ENCODE peak calls at places on chromosomes 11 and 22, in six cellular contexts. K, Y, Z, X, U and I are unnamed samples.

GRCh38 chr11:68581439-68581838 is 102.9 kb upstream of the GAL start:
- DNase-seq in X (no peak), Y (no peak), Z (no peak), K (no peak), U (no peak), I (no peak)

GRCh38 chr11:20762112-20762511 is 92.7 kb downstream of the NELL1 start:
- DNase-seq in X (no peak), Y (no peak), K (no peak), Z (no peak), U (no peak), I (no peak)

GRCh38 chr22:37334461-37334858 is 52.2 kb downstream of the CYTH4 start:
- DNase-seq in K (no peak), Z (no peak), X (no peak), Y (no peak), U (no peak), I (no peak)

GRCh38 chr11:133921513-133921912 is 35.3 kb downstream of the IGSF9B start:
- DNase-seq in K (no peak), U (no peak), X (no peak), Y (no peak), Z (no peak), I (no peak)

GRCh38 chr11:83449338-83449913 is 163.3 kb upstream of the CCDC90B start:
- DNase-seq in Y (no peak), Z (peak; percentile 67), K (no peak), U (no peak), X (no peak), I (no peak)

GRCh38 chr11:19627566-19627965 is 85.1 kb upstream of the NAV2 start:
- DNase-seq in Y (no peak), K (no peak), Z (no peak), X (no peak), U (no peak), I (no peak)

GRCh38 chr11:76217653-76218160 is 11.4 kb upstream of the WNT11 start:
- DNase-seq in Y (no peak), X (no peak), Z (no peak), U (no peak), K (no peak), I (no peak)

GRCh38 chr11:96278039-96278897 is 64.7 kb downstream of the MAML2 start:
- DNase-seq in Y (no peak), U (no peak), X (peak; percentile 54), Z (no peak), K (peak; percentile 23), I (no peak)

GRCh38 chr11:57432714-57433163 is 5.8 kb upstream of the SLC43A3 start:
- DNase-seq in Z (peak; percentile 65), K (peak; percentile 93), X (peak; percentile 99), Y (no peak), U (no peak), I (no peak)

GRCh38 chr22:30265851-30266444 is 703 bp downstream of the OSM start:
- DNase-seq in Z (no peak), Y (no peak), X (no peak), U (no peak), K (no peak), I (no peak)

GRCh38 chr11:83285771-83286528 is at the start of gene CCDC90B:
- DNase-seq in X (peak; percentile 98), Z (peak; percentile 99), Y (peak; percentile 96), U (peak; percentile 96), K (peak; percentile 98), I (peak; percentile 98)

GRCh38 chr11:91141655-91142054 is 918.8 kb upstream of the CHORDC1 start:
- DNase-seq in K (no peak), X (no peak), Z (no peak), Y (no peak), U (no peak), I (no peak)

GRCh38 chr11:32056445-32056844 is 34.4 kb upstream of the RCN1 start:
- DNase-seq in Z (no peak), X (no peak), K (no peak), U (no peak), Y (no peak), I (no peak)

GRCh38 chr11:69202511-69203221 is 46.9 kb downstream of the SMIM38 start:
- DNase-seq in K (no peak), X (no peak), Z (no peak), U (no peak), Y (no peak), I (no peak)

GRCh38 chr11:32016111-32016510 is 74.8 kb upstream of the RCN1 start:
- DNase-seq in U (no peak), Y (no peak), K (no peak), X (no peak), Z (no peak), I (no peak)

GRCh38 chr11:22554221-22554620 is 71.4 kb downstream of the FANCF start:
- DNase-seq in U (no peak), K (no peak), Z (no peak), Y (no peak), X (no peak), I (no peak)

GRCh38 chr11:113386866-113387265 is 713 bp upstream of the ANKK1 start:
- DNase-seq in U (no peak), X (no peak), K (no peak), Z (no peak), Y (no peak), I (no peak)

GRCh38 chr11:43905788-43906187 is 25.2 kb downstream of the ALKBH3 start:
- DNase-seq in Z (no peak), U (no peak), K (peak; percentile 17), X (no peak), Y (no peak), I (no peak)

GRCh38 chr11:36118084-36118483 is 171.1 kb downstream of the COMMD9 start:
- DNase-seq in Z (no peak), U (no peak), K (no peak), X (no peak), Y (no peak), I (no peak)
- H3K14ac ChIP-seq in Z (no peak overlapping the region), U (no peak overlapping the region), K (no peak overlapping the region), X (no peak overlapping the region), Y (no peak overlapping the region), I (no peak overlapping the region)

GRCh38 chr11:86370171-86370570 is 4.5 kb upstream of the CCDC81 start:
- DNase-seq in U (no peak), K (no peak), Y (no peak), X (no peak), Z (no peak), I (no peak)
- H3K14ac ChIP-seq in U (no peak overlapping the region), K (no peak overlapping the region), Y (no peak overlapping the region), X (no peak overlapping the region), Z (no peak overlapping the region), I (no peak overlapping the region)

GRCh38 chr22:40256501-40256900 is 78.8 kb downstream of the TNRC6B start:
- DNase-seq in X (peak; percentile 30), Y (no peak), K (no peak), Z (no peak), U (no peak), I (no peak)
- H3K14ac ChIP-seq in X (no peak overlapping the region), Y (no peak overlapping the region), K (no peak overlapping the region), Z (no peak overlapping the region), U (no peak overlapping the region), I (no peak overlapping the region)

GRCh38 chr22:27682438-27682837 is 119.1 kb downstream of the MN1 start:
- DNase-seq in Z (no peak), K (no peak), U (no peak), X (no peak), Y (no peak), I (peak; percentile 62)
- H3K14ac ChIP-seq in Z (no peak overlapping the region), K (no peak overlapping the region), U (no peak overlapping the region), X (no peak overlapping the region), Y (no peak overlapping the region), I (no peak overlapping the region)

GRCh38 chr11:111107501-111107900 is 138.0 kb upstream of the POU2AF2 start:
- DNase-seq in U (no peak), K (no peak), X (no peak), Z (no peak), Y (no peak), I (no peak)

GRCh38 chr11:111097191-111097590 is 148.3 kb upstream of the POU2AF2 start:
- DNase-seq in Z (peak; percentile 58), K (peak; percentile 62), Y (no peak), X (peak; percentile 32), U (no peak), I (peak; percentile 90)

GRCh38 chr11:111098091-111098490 is 147.4 kb upstream of the POU2AF2 start:
- DNase-seq in Y (no peak), Z (no peak), K (no peak), X (no peak), U (no peak), I (no peak)

GRCh38 chr11:111105566-111105965 is 140.0 kb upstream of the POU2AF2 start:
- DNase-seq in X (no peak), K (peak; percentile 69), Z (no peak), Y (no peak), U (no peak), I (no peak)

DNA sequence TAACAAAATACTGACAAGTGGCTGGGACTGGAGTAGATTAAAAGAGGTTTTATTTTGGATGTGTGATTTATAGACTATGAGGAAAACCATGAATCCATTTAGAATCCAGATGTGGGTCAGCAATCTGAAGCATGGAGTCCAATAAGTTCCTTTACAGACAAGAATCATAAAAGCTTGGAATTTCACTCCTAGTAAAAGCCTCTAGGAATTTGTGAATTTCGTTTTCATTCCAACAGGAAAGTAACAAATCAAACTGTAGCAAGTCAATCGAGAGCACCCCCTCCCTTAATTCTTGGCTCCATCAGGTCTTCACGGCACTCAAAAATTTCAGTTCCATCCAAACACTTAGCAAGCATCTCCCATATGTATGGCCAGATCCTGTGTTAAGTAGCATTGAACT is 143.7 kb upstream of the POU2AF2 start:
- DNase-seq in Z (no peak), K (no peak), Y (no peak), U (no peak), X (no peak), I (no peak)
- H3K14ac ChIP-seq in Z (no peak overlapping the region), K (no peak overlapping the region), Y (no peak overlapping the region), U (no peak overlapping the region), X (no peak overlapping the region), I (no peak overlapping the region)

GRCh38 chr11:131598305-131598704 is 227.9 kb downstream of the NTM start:
- DNase-seq in Z (no peak), K (no peak), Y (no peak), U (no peak), X (peak; percentile 0), I (no peak)
- H3K14ac ChIP-seq in Z (no peak overlapping the region), K (no peak overlapping the region), Y (no peak overlapping the region), U (no peak overlapping the region), X (no peak overlapping the region), I (no peak overlapping the region)

DNA sequence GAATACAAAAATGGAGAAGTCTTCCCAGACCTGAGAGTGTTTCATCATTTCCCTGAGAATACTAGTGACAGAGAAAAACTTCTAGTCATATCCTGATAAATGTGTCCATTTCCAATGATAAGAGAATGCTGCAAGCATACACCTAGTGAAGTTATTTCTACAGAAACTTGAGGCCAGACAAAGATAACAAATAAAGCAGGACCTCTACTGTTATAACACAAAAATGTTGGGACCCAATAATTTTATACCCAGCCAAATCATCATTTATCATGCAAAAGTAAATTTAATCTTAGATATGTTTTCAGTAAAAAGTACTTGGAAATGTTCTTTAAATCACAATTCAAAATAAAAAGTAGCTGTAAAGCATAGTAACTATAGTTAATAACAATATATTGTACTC is 12.7 kb downstream of the RRAS2 start:
- DNase-seq in K (no peak), X (no peak), Z (no peak), U (no peak), Y (no peak), I (no peak)
- H3K14ac ChIP-seq in K (no peak overlapping the region), X (no peak overlapping the region), Z (no peak overlapping the region), U (no peak overlapping the region), Y (no peak overlapping the region), I (no peak overlapping the region)